ENCODE peak calls at places on chromosomes 2 and 18, in six cellular contexts. A, U, E, N, M and F are unnamed samples.
A peak's percentile ranks its signal among the peaks of the same experiment; 100 is the strongest.

GRCh38 chr18:69839497-69839896 is 108.2 kb downstream of the CD226 start:
- DNase-seq in A (no peak), U (no peak), E (no peak), N (no peak), M (no peak), F (no peak)

GRCh38 chr2:37671816-37672103 is 318 bp upstream of the CDC42EP3 start:
- DNase-seq in A (no peak), U (no peak), E (no peak), N (no peak), M (no peak), F (no peak)

GRCh38 chr2:51387235-51387634 is 355.3 kb upstream of the NRXN1 start:
- DNase-seq in A (no peak), U (peak; percentile 81), E (no peak), N (peak; percentile 73), M (no peak), F (no peak)

GRCh38 chr2:171163261-171163660 is 2.6 kb upstream of the TLK1 start:
- DNase-seq in A (no peak), U (no peak), E (no peak), N (no peak), M (no peak), F (peak; percentile 31)

GRCh38 chr2:171754254-171754939 is 67.1 kb downstream of the DYNC1I2 start:
- DNase-seq in A (no peak), U (no peak), E (no peak), N (peak; percentile 18), M (no peak), F (no peak)

GRCh38 chr2:105144128-105144940 is 97.2 kb upstream of the GPR45 start:
- DNase-seq in A (no peak), U (no peak), E (no peak), N (no peak), M (no peak), F (no peak)

GRCh38 chr2:151973901-151974199 is 125.0 kb downstream of the CACNB4 start:
- DNase-seq in A (peak; percentile 62), U (no peak), E (no peak), N (peak; percentile 38), M (no peak), F (no peak)

GRCh38 chr2:170886391-170886790 is 42.7 kb upstream of the GORASP2 start:
- DNase-seq in A (no peak), U (peak; percentile 61), E (no peak), N (peak; percentile 65), M (no peak), F (no peak)

GRCh38 chr18:44229693-44230108 is 451.0 kb upstream of the SETBP1 start:
- DNase-seq in A (peak; percentile 60), U (no peak), E (no peak), N (peak; percentile 72), M (no peak), F (no peak)

GRCh38 chr2:108971661-108972566 is 17.1 kb downstream of the EDAR start:
- DNase-seq in A (no peak), U (no peak), E (no peak), N (peak; percentile 9), M (no peak), F (no peak)

GRCh38 chr2:238030422-238031155 is 30.2 kb upstream of the SCLY start:
- DNase-seq in A (no peak), U (no peak), E (no peak), N (no peak), M (no peak), F (no peak)

GRCh38 chr2:17962874-17963273 is 84.4 kb downstream of the KCNS3 start:
- DNase-seq in A (no peak), U (no peak), E (no peak), N (no peak), M (no peak), F (no peak)

GRCh38 chr2:200383380-200384110 is 77.1 kb downstream of the SPATS2L start:
- DNase-seq in A (no peak), U (no peak), E (no peak), N (peak; percentile 85), M (peak; percentile 60), F (peak; percentile 43)

GRCh38 chr2:17289669-17290068 is 228.6 kb downstream of the RAD51AP2 start:
- DNase-seq in A (no peak), U (no peak), E (no peak), N (no peak), M (no peak), F (no peak)

GRCh38 chr2:71950256-71951066 is 197.2 kb downstream of the CYP26B1 start:
- DNase-seq in A (peak; percentile 89), U (no peak), E (no peak), N (no peak), M (no peak), F (no peak)

GRCh38 chr2:174341301-174341994 is 6.7 kb downstream of the SP9 start:
- DNase-seq in A (peak; percentile 89), U (no peak), E (peak; percentile 65), N (peak; percentile 92), M (peak; percentile 30), F (no peak)

GRCh38 chr2:98445708-98446577 is 1.3 kb downstream of the INPP4A start:
- DNase-seq in A (no peak), U (no peak), E (no peak), N (no peak), M (no peak), F (no peak)

GRCh38 chr2:28471701-28472236 is 24.1 kb upstream of the PLB1 start:
- DNase-seq in A (no peak), U (no peak), E (no peak), N (no peak), M (no peak), F (no peak)
- H3K4me3 ChIP-seq in A (no peak overlapping the region), U (no peak overlapping the region), E (no peak overlapping the region), N (no peak overlapping the region), M (no peak overlapping the region), F (no peak overlapping the region)

GRCh38 chr2:209208211-209208610 is 215.6 kb upstream of the MAP2 start:
- DNase-seq in A (no peak), U (no peak), E (peak; percentile 10), N (no peak), M (no peak), F (peak; percentile 10)
- TF ChIP-seq CTCF in A (peak; percentile 48), U (no peak), E (peak; percentile 38), N (peak; percentile 42), M (peak; percentile 62), F (peak; percentile 67)

GRCh38 chr2:43837033-43837432 is 1.6 kb downstream of the ABCG5 start:
- DNase-seq in A (no peak), U (no peak), E (no peak), N (no peak), M (no peak), F (no peak)
- H3K4me3 ChIP-seq in A (no peak overlapping the region), U (no peak overlapping the region), E (no peak overlapping the region), N (no peak overlapping the region), M (no peak overlapping the region), F (no peak overlapping the region)

GRCh38 chr2:175854665-175855064 is 147.4 kb downstream of the LNPK start:
- DNase-seq in A (no peak), U (no peak), E (no peak), N (peak; percentile 57), M (no peak), F (no peak)
- TF ChIP-seq CTCF in A (no peak), U (no peak), E (no peak), N (no peak), M (no peak), F (no peak)

DNA sequence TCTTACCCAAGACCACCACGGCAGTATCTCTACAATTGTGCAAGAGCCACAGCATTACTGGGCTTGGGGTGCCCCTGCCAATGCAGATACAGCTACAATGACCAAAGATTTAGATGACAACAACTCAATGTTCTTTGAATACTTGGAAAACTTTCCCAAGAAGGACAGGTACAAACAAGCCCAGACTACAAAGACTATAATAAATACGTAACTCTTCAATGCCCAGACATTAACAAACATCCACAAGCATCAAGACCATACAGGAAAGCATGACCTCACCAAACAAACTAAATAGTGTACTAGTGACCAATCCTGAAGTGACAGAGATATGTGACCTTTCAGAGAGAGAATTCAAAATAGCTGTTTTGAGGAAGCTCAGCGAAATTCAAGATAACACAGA is 62.8 kb downstream of the ICA1L start:
- DNase-seq in A (no peak), U (no peak), E (no peak), N (no peak), M (no peak), F (no peak)
- H3K4me3 ChIP-seq in A (no peak overlapping the region), U (no peak overlapping the region), E (no peak overlapping the region), N (no peak overlapping the region), M (no peak overlapping the region), F (no peak overlapping the region)